ENCODE peak calls at places on chromosomes 12 and 14, in five cellular contexts. P is MM.1S, M is GM10248, Q is tibial artery, N is HFFc6. F is an unnamed sample.
A peak's percentile ranks its signal among the peaks of the same experiment; 100 is the strongest.

GRCh38 chr14:52455291-52456088 is 96.8 kb downstream of the TXNDC16 start:
- DNase-seq in P (no peak), M (no peak), Q (no peak), N (peak; percentile 70), F (no peak)

GRCh38 chr14:103530390-103530789 is 1.4 kb downstream of the TRMT61A start:
- DNase-seq in P (no peak), M (no peak), Q (peak; percentile 65), N (no peak), F (no peak)

GRCh38 chr14:82182646-82183045 is 649.0 kb upstream of the SEL1L start:
- DNase-seq in P (no peak), M (no peak), Q (no peak), N (no peak), F (no peak)

GRCh38 chr12:64669270-64669842 is 59.1 kb downstream of the RASSF3 start:
- DNase-seq in P (peak; percentile 78), M (peak; percentile 51), Q (peak; percentile 79), N (no peak), F (peak; percentile 46)

GRCh38 chr12:104729610-104730446 is 228.3 kb downstream of the SLC41A2 start:
- DNase-seq in P (no peak), M (no peak), Q (no peak), N (no peak), F (no peak)

GRCh38 chr14:90514015-90514398 is 117.2 kb downstream of the CALM1 start:
- DNase-seq in P (no peak), M (no peak), Q (no peak), N (no peak), F (no peak)

GRCh38 chr12:88634008-88634407 is 53.7 kb upstream of the KITLG start:
- DNase-seq in P (no peak), M (no peak), Q (no peak), N (no peak), F (no peak)

GRCh38 chr12:90940872-90941499 is 14.0 kb downstream of the CCER1 start:
- DNase-seq in P (peak; percentile 64), M (peak; percentile 10), Q (no peak), N (peak; percentile 50), F (no peak)

GRCh38 chr12:84874125-84874824 is 38.3 kb downstream of the SLC6A15 start:
- DNase-seq in P (peak; percentile 73), M (peak; percentile 24), Q (no peak), N (peak; percentile 57), F (peak; percentile 21)

GRCh38 chr14:23154876-23155587 is 28.4 kb downstream of the SLC7A8 start:
- DNase-seq in P (no peak), M (no peak), Q (peak; percentile 96), N (peak; percentile 86), F (no peak)

GRCh38 chr12:13289644-13290285 is 93.2 kb downstream of the EMP1 start:
- DNase-seq in P (no peak), M (no peak), Q (no peak), N (no peak), F (no peak)

GRCh38 chr12:87870061-87870460 is 159.1 kb downstream of the C12orf50 start:
- DNase-seq in P (no peak), M (no peak), Q (no peak), N (no peak), F (no peak)

GRCh38 chr14:60514378-60515243 is 5.7 kb downstream of the SIX6 start:
- DNase-seq in P (no peak), M (peak; percentile 56), Q (peak; percentile 60), N (no peak), F (peak; percentile 68)

GRCh38 chr12:27002141-27002540 is 12.0 kb downstream of the TM7SF3 start:
- DNase-seq in P (no peak), M (no peak), Q (no peak), N (no peak), F (no peak)

GRCh38 chr14:72558721-72559120 is 335.2 kb downstream of the DPF3 start:
- DNase-seq in P (no peak), M (no peak), Q (no peak), N (peak; percentile 82), F (no peak)

GRCh38 chr12:94262228-94263010 is 114.0 kb downstream of the PLXNC1 start:
- DNase-seq in P (no peak), M (peak; percentile 76), Q (peak; percentile 94), N (peak; percentile 91), F (peak; percentile 69)

GRCh38 chr12:19757317-19757877 is 318.1 kb downstream of the AEBP2 start:
- DNase-seq in P (peak; percentile 48), M (no peak), Q (no peak), N (peak; percentile 31), F (no peak)

GRCh38 chr12:31991146-31991545 is 31.9 kb downstream of the RESF1 start:
- DNase-seq in P (no peak), M (no peak), Q (no peak), N (no peak), F (no peak)

GRCh38 chr12:113086249-113087164 is 30.0 kb downstream of the DTX1 start:
- DNase-seq in P (no peak), M (no peak), Q (no peak), N (no peak), F (no peak)

GRCh38 chr12:132078190-132078589 is 65.9 kb downstream of the DDX51 start:
- DNase-seq in P (no peak), M (no peak), Q (no peak), N (peak; percentile 85), F (no peak)

GRCh38 chr14:61470261-61470953 is 149.0 kb downstream of the PRKCH start:
- DNase-seq in P (no peak), M (no peak), Q (no peak), N (peak; percentile 89), F (no peak)

GRCh38 chr12:2555487-2556082 is 239.2 kb upstream of the FKBP4 start:
- DNase-seq in P (no peak), M (no peak), Q (no peak), N (no peak), F (no peak)

GRCh38 chr12:110349521-110350151 is 53.9 kb downstream of the ANAPC7 start:
- DNase-seq in P (no peak), M (peak; percentile 41), Q (no peak), N (no peak), F (peak; percentile 38)

GRCh38 chr12:10143205-10143604 is 13.2 kb upstream of the CLEC7A start:
- DNase-seq in P (peak; percentile 73), M (no peak), Q (no peak), N (peak; percentile 39), F (no peak)

GRCh38 chr12:120905856-120906384 is 1.8 kb upstream of the SPPL3 start:
- DNase-seq in P (no peak), M (no peak), Q (no peak), N (no peak), F (no peak)

GRCh38 chr14:85443001-85443400 is 86.9 kb upstream of the FLRT2 start:
- DNase-seq in P (no peak), M (no peak), Q (no peak), N (no peak), F (no peak)

GRCh38 chr12:87266305-87266704 is 762.9 kb downstream of the C12orf50 start:
- DNase-seq in P (no peak), M (no peak), Q (no peak), N (no peak), F (no peak)

GRCh38 chr12:10094648-10095047 is 4.1 kb downstream of the CLEC1A start:
- DNase-seq in P (no peak), M (no peak), Q (no peak), N (no peak), F (no peak)

DNA sequence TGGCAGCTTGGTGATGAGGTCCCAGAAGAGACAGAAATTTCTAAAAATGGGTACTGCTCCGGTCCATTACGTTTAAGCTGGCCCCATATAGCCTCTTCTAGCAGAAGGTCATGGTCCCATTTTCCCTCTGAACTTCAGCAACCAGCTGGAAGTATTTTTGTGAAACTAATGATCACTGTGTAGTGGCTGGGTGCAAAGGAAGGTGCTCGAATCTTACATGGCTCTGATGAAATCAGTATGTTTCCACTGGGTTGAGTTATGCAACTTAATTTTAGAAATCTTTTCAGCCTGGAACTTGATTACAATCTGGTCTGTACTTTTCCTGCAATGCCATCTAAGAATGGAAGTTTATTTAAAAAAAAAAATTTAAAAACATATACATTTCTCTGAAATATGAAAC is 228.5 kb downstream of the FOXN3 start:
- DNase-seq in P (no peak), M (no peak), Q (no peak), N (no peak), F (no peak)
- TF ChIP-seq CTCF in P (no peak), M (no peak), Q (no peak), N (no peak), F (no peak)

GRCh38 chr14:59424707-59425106 is 40.5 kb downstream of the GPR135 start:
- DNase-seq in P (no peak), M (no peak), Q (no peak), N (no peak), F (no peak)

GRCh38 chr14:59417301-59417700 is 47.9 kb downstream of the GPR135 start:
- DNase-seq in P (no peak), M (no peak), Q (no peak), N (no peak), F (no peak)

GRCh38 chr14:59419383-59419782 is 45.8 kb downstream of the GPR135 start:
- DNase-seq in P (no peak), M (no peak), Q (no peak), N (no peak), F (no peak)

GRCh38 chr14:59425322-59425945 is 39.7 kb downstream of the GPR135 start:
- DNase-seq in P (no peak), M (no peak), Q (no peak), N (peak; percentile 13), F (no peak)

DNA sequence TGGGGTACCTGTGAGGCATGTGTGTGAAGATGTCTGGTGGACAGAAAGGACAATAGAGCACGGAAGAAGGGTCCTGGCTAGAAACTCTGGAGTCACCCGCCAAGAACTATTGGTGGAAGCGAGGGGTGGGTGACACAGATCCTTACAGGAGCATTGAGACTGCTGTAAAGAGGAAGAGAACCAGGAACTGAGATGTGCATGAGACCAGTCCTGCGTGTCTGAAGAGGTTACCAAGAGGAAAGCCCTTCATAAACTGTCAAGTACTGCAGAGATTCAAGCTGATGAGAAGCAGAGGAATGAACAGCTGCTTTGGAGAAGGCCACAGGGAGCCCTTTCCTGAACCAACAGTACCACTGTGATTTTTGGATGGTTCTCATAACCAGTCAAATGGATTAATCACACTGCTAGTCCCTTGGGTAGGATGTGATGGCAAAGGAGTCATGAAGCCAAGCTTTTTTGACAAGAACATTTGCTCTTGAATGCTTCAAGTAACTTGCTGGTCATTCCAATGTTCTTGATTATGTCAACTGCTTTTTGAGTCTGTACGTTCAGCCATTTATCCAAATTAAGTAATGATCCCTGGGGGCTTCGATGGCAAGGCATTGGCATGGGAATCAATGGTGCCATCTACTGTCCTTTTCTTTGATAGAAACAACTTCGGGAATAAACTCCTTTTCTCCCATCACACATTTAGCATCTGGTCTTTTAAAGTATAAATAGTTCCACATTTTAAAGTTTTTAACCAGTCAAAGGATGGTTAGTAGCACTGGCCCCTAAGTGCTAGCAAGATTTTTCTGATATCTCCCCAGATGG is 42.9 kb downstream of the GPR135 start:
- DNase-seq in P (no peak), M (no peak), Q (no peak), N (no peak), F (peak; percentile 21)
- TF ChIP-seq CTCF in P (peak; percentile 23), M (peak; percentile 9), Q (no peak), N (peak; percentile 48), F (no peak)

GRCh38 chr12:1306817-1307216 is 287.6 kb downstream of the FBXL14 start:
- DNase-seq in P (no peak), M (no peak), Q (no peak), N (no peak), F (no peak)
- TF ChIP-seq CTCF in P (no peak), M (no peak), Q (no peak), N (no peak), F (no peak)

DNA sequence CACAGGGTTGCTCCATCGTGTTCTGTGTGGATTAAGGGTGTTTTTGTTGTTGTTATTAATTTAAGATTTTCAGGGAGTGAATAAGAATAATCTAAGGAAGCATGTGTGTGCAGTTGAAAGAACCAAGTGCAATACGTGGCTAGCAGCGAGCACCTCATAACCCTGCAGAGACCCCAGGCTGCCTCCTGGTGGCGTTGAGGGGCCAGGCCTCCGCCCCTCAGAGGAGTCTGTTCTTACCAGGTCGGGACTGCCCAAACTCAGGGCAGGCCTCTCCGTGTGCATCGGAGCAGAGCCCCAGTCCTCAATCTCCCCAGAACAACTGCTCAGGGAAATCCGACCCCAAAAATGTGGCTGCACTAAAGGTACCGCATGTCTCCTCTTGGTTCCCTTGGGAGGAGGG is 36.8 kb downstream of the IL31 start:
- DNase-seq in P (no peak), M (no peak), Q (no peak), N (no peak), F (no peak)
- TF ChIP-seq CTCF in P (no peak), M (no peak), Q (no peak), N (peak; percentile 13), F (no peak)